ENCODE peak calls at places on chromosome X, in four cellular contexts. V is mesenchymal stem cell, A is endothelial cell of umbilical vein, Y is mammary epithelial cell. R is an unnamed sample.

GRCh38 chrX:14497184-14497666 is 32.1 kb upstream of the GLRA2 start:
- DNase-seq in V (peak; percentile 28), A (no peak), Y (no peak), R (no peak)

GRCh38 chrX:42748067-42748850 is 29.7 kb downstream of the PPP1R2C start:
- DNase-seq in V (peak; percentile 19), A (peak; percentile 64), Y (peak; percentile 22), R (no peak)

GRCh38 chrX:154051210-154051810 is 31.6 kb upstream of the IRAK1 start:
- DNase-seq in V (peak; percentile 66), A (peak; percentile 55), Y (peak; percentile 35), R (peak; percentile 20)

GRCh38 chrX:22800360-22800759 is 199.4 kb upstream of the DDX53 start:
- DNase-seq in V (peak; percentile 88), A (peak; percentile 34), Y (peak; percentile 74), R (peak; percentile 85)

GRCh38 chrX:106791495-106791894 is 11.0 kb upstream of the TBC1D8B start:
- DNase-seq in V (no peak), A (peak; percentile 2), Y (no peak), R (no peak)

GRCh38 chrX:39869846-39870601 is 227.7 kb downstream of the BCOR start:
- DNase-seq in V (no peak), A (peak; percentile 20), Y (peak; percentile 69), R (no peak)

GRCh38 chrX:145910017-145910416 is 92.4 kb downstream of the SLITRK2 start:
- DNase-seq in V (no peak), A (no peak), Y (no peak), R (no peak)

GRCh38 chrX:100289159-100289558 is 120.9 kb downstream of the PCDH19 start:
- DNase-seq in V (no peak), A (no peak), Y (no peak), R (no peak)

GRCh38 chrX:44343412-44343942 is at the start of gene EFHC2:
- DNase-seq in V (peak; percentile 33), A (peak; percentile 1), Y (no peak), R (no peak)

GRCh38 chrX:48911407-48912182 is at the start of gene SLC35A2:
- DNase-seq in V (peak; percentile 83), A (peak; percentile 75), Y (peak; percentile 80), R (no peak)

GRCh38 chrX:1555370-1555769 is 18.4 kb upstream of the P2RY8 start:
- DNase-seq in V (no peak), A (no peak), Y (no peak), R (no peak)

GRCh38 chrX:119669424-119670037 is 23.4 kb downstream of the SEPTIN6 start:
- DNase-seq in V (peak; percentile 93), A (peak; percentile 68), Y (no peak), R (no peak)

GRCh38 chrX:38561126-38561868 is at the start of gene TSPAN7:
- DNase-seq in V (peak; percentile 31), A (peak; percentile 60), Y (peak; percentile 43), R (no peak)
- H3K9ac ChIP-seq in V (peak within 1 kb of the TSS; percentile 61), A (peak within 1 kb of the TSS; percentile 42), Y (no peak within 1 kb of the TSS), R (peak within 1 kb of the TSS; percentile 37)

GRCh38 chrX:125202486-125203378 is 116.9 kb upstream of the TEX13C start:
- DNase-seq in V (no peak), A (no peak), Y (no peak), R (no peak)

GRCh38 chrX:125205918-125206665 is 113.6 kb upstream of the TEX13C start:
- DNase-seq in V (no peak), A (no peak), Y (no peak), R (no peak)

GRCh38 chrX:125203379-125203736 is 116.3 kb upstream of the TEX13C start:
- DNase-seq in V (no peak), A (no peak), Y (no peak), R (no peak)

GRCh38 chrX:125203737-125204578 is 115.7 kb upstream of the TEX13C start:
- DNase-seq in V (peak; percentile 41), A (no peak), Y (peak; percentile 1), R (no peak)

DNA sequence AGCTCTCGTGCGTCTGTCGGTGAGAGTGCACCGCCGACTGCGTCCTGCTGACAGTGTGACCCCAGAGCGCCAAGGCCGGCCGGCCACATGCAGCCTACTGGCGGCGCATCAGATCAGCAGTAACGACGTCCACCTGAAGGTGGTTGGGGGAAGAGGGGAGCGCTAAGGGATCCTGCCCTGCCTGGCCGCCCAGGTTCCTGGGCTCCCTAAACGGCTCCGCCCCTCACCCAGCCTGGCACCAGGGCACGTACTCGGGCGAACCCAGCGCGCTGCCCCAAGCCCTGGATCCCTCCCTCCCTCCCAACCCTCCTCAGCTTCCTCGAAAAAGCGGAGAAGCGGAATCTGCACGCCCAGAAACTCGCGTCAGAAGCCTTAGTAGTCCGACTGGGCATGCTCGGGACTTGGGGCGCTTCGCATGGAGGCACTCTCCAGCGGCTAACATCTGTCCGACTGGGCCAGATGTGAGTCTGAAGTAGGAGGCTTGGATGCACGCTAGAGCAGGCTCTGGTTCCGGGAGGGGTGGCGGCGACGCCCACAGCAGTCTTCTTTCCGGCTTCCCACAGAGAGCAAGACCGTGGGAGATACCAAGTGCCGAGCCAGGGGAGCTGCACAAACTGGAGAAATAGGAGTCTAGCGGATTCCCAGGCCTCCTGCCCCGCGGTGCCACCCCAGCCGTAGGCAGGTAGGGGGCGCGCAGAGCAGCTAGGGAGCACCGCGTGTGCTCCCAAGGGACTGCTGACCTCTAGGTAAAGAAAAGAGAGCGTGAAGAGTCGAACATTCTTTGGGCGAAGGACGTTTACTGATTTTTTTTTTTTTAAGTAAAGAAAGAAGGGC is 114.4 kb upstream of the TEX13C start:
- DNase-seq in V (peak; percentile 54), A (no peak), Y (peak; percentile 21), R (peak; percentile 85)
- H3K9ac ChIP-seq in V (peak overlapping the region; percentile 56), A (no peak overlapping the region), Y (no peak overlapping the region), R (peak overlapping the region; percentile 72)

GRCh38 chrX:150566734-150567182 is 1.7 kb upstream of the MTM1 start:
- DNase-seq in V (no peak), A (no peak), Y (no peak), R (peak; percentile 67)
- H3K9ac ChIP-seq in V (no peak overlapping the region), A (no peak overlapping the region), Y (no peak overlapping the region), R (no peak overlapping the region)

DNA sequence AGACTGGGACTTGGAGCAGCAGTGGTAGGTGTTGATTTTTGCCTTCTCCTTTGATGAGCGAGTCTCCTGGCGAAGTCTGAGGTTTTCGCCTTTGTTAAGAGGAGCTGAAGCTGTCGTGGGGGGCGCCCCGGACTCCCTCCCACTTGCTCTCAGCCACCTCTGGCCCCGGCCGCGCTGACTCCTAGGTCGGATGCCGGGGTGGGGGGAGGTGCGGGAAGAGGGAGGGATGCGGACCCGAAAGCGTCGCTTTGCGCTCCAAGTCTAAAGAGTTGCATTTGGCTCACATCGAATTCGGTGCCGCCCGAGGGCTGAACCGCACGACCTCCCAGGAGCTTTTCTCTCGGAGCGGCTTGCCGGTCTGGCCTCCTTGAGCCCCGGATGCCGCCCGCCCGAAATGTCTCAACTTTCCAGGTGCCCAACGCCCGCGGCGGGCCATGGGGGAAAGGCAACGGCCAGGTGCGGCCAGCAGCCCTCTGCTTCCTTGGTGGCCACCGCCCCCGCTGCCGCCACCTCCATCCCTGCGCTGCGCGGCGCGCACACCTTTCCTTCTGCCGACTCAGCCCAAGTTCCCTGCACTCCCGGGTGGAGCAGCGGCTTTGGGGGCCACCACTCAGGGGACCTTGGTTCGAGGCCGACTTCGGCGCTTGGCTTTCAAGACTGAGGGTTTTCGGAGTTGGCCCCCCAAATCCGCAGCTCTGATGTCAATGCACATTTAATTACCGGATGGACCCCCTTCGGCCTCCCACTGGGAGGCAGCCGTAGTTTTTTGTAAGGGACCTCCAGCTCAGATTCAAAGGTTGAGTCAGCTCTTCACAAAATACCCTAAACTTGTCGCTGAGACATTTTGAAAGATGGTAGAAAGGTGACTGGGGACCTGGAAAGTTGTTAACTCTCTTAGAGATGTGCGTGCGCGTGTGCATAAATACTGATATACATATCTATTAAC is 977 bp downstream of the AFF2 start:
- DNase-seq in V (no peak), A (no peak), Y (peak; percentile 5), R (no peak)
- H3K9ac ChIP-seq in V (no peak overlapping the region), A (no peak overlapping the region), Y (no peak overlapping the region), R (no peak overlapping the region)

GRCh38 chrX:129979207-129979920 is 3.1 kb upstream of the BCORL1 start:
- DNase-seq in V (peak; percentile 40), A (no peak), Y (no peak), R (no peak)
- H3K9ac ChIP-seq in V (no peak overlapping the region), A (no peak overlapping the region), Y (no peak overlapping the region), R (no peak overlapping the region)